ENCODE peak calls at places on chromosomes 1 and 21, in eight cellular contexts. One of them, this sample, is unnamed.

GRCh38 chr1:56073206-56073605 is 506.2 kb downstream of the PLPP3 start:
- DNase-seq in smooth muscle cell of the brain vasculature: no peak
- DNase-seq in MCF 10A: no peak
- DNase-seq in progenitor cell of endocrine pancreas: no peak
- DNase-seq in activated CD4-positive, alpha-beta T cell treated with anti-CD3 and anti-CD28 coated beads, Interleukin-2, amount 50 U/mL, for 1 hour: no peak
- DNase-seq in non-pigmented ciliary epithelial cell: no peak
- DNase-seq in fibroblast of the conjunctiva: no peak
- DNase-seq in astrocyte of the hippocampus: no peak
- DNase-seq in this sample: no peak

GRCh38 chr1:200837931-200838571 is 34.7 kb upstream of the GPR25 start:
- DNase-seq in fibroblast of the conjunctiva: no peak
- DNase-seq in non-pigmented ciliary epithelial cell: no peak
- DNase-seq in astrocyte of the hippocampus: peak
- DNase-seq in activated CD4-positive, alpha-beta T cell treated with anti-CD3 and anti-CD28 coated beads, Interleukin-2, amount 50 U/mL, for 1 hour: no peak
- DNase-seq in smooth muscle cell of the brain vasculature: no peak
- DNase-seq in MCF 10A: peak
- DNase-seq in progenitor cell of endocrine pancreas: no peak
- DNase-seq in this sample: no peak

GRCh38 chr1:67827688-67828087 is 5.6 kb downstream of the GNG12 start:
- DNase-seq in astrocyte of the hippocampus: no peak
- DNase-seq in non-pigmented ciliary epithelial cell: no peak
- DNase-seq in MCF 10A: no peak
- DNase-seq in smooth muscle cell of the brain vasculature: no peak
- DNase-seq in fibroblast of the conjunctiva: no peak
- DNase-seq in activated CD4-positive, alpha-beta T cell treated with anti-CD3 and anti-CD28 coated beads, Interleukin-2, amount 50 U/mL, for 1 hour: no peak
- DNase-seq in progenitor cell of endocrine pancreas: no peak
- DNase-seq in this sample: no peak

GRCh38 chr1:198678901-198679329 is 40.1 kb downstream of the PTPRC start:
- DNase-seq in non-pigmented ciliary epithelial cell: no peak
- DNase-seq in activated CD4-positive, alpha-beta T cell treated with anti-CD3 and anti-CD28 coated beads, Interleukin-2, amount 50 U/mL, for 1 hour: peak
- DNase-seq in MCF 10A: no peak
- DNase-seq in progenitor cell of endocrine pancreas: no peak
- DNase-seq in fibroblast of the conjunctiva: no peak
- DNase-seq in astrocyte of the hippocampus: no peak
- DNase-seq in smooth muscle cell of the brain vasculature: no peak
- DNase-seq in this sample: no peak

GRCh38 chr1:156104065-156104810 is 10.3 kb upstream of the LMNA start:
- DNase-seq in MCF 10A: peak
- DNase-seq in astrocyte of the hippocampus: peak
- DNase-seq in activated CD4-positive, alpha-beta T cell treated with anti-CD3 and anti-CD28 coated beads, Interleukin-2, amount 50 U/mL, for 1 hour: peak
- DNase-seq in smooth muscle cell of the brain vasculature: no peak
- DNase-seq in fibroblast of the conjunctiva: peak
- DNase-seq in non-pigmented ciliary epithelial cell: no peak
- DNase-seq in progenitor cell of endocrine pancreas: no peak
- DNase-seq in this sample: peak

GRCh38 chr1:226677121-226678020 is 61.7 kb downstream of the ITPKB start:
- DNase-seq in activated CD4-positive, alpha-beta T cell treated with anti-CD3 and anti-CD28 coated beads, Interleukin-2, amount 50 U/mL, for 1 hour: peak
- DNase-seq in fibroblast of the conjunctiva: peak
- DNase-seq in smooth muscle cell of the brain vasculature: no peak
- DNase-seq in progenitor cell of endocrine pancreas: no peak
- DNase-seq in non-pigmented ciliary epithelial cell: no peak
- DNase-seq in astrocyte of the hippocampus: peak
- DNase-seq in MCF 10A: peak
- DNase-seq in this sample: peak

GRCh38 chr1:58650141-58650540 is 49.7 kb downstream of the MYSM1 start:
- DNase-seq in MCF 10A: no peak
- DNase-seq in progenitor cell of endocrine pancreas: no peak
- DNase-seq in non-pigmented ciliary epithelial cell: no peak
- DNase-seq in smooth muscle cell of the brain vasculature: no peak
- DNase-seq in astrocyte of the hippocampus: no peak
- DNase-seq in fibroblast of the conjunctiva: no peak
- DNase-seq in activated CD4-positive, alpha-beta T cell treated with anti-CD3 and anti-CD28 coated beads, Interleukin-2, amount 50 U/mL, for 1 hour: no peak
- DNase-seq in this sample: no peak

GRCh38 chr1:199907361-199907760 is 120.1 kb upstream of the NR5A2 start:
- DNase-seq in fibroblast of the conjunctiva: no peak
- DNase-seq in smooth muscle cell of the brain vasculature: no peak
- DNase-seq in activated CD4-positive, alpha-beta T cell treated with anti-CD3 and anti-CD28 coated beads, Interleukin-2, amount 50 U/mL, for 1 hour: no peak
- DNase-seq in progenitor cell of endocrine pancreas: no peak
- DNase-seq in non-pigmented ciliary epithelial cell: no peak
- DNase-seq in astrocyte of the hippocampus: no peak
- DNase-seq in MCF 10A: peak
- DNase-seq in this sample: no peak

GRCh38 chr1:199522338-199522737 is 505.2 kb upstream of the NR5A2 start:
- DNase-seq in MCF 10A: no peak
- DNase-seq in non-pigmented ciliary epithelial cell: no peak
- DNase-seq in smooth muscle cell of the brain vasculature: no peak
- DNase-seq in fibroblast of the conjunctiva: no peak
- DNase-seq in astrocyte of the hippocampus: no peak
- DNase-seq in activated CD4-positive, alpha-beta T cell treated with anti-CD3 and anti-CD28 coated beads, Interleukin-2, amount 50 U/mL, for 1 hour: no peak
- DNase-seq in progenitor cell of endocrine pancreas: no peak
- DNase-seq in this sample: peak

GRCh38 chr1:230215049-230215448 is 148.0 kb downstream of the GALNT2 start:
- DNase-seq in non-pigmented ciliary epithelial cell: no peak
- DNase-seq in progenitor cell of endocrine pancreas: no peak
- DNase-seq in MCF 10A: peak
- DNase-seq in astrocyte of the hippocampus: peak
- DNase-seq in fibroblast of the conjunctiva: peak
- DNase-seq in activated CD4-positive, alpha-beta T cell treated with anti-CD3 and anti-CD28 coated beads, Interleukin-2, amount 50 U/mL, for 1 hour: no peak
- DNase-seq in smooth muscle cell of the brain vasculature: peak
- DNase-seq in this sample: peak

GRCh38 chr1:20574686-20575543 is 14.0 kb upstream of the CDA start:
- DNase-seq in progenitor cell of endocrine pancreas: peak
- DNase-seq in fibroblast of the conjunctiva: peak
- DNase-seq in MCF 10A: peak
- DNase-seq in non-pigmented ciliary epithelial cell: no peak
- DNase-seq in activated CD4-positive, alpha-beta T cell treated with anti-CD3 and anti-CD28 coated beads, Interleukin-2, amount 50 U/mL, for 1 hour: peak
- DNase-seq in astrocyte of the hippocampus: peak
- DNase-seq in smooth muscle cell of the brain vasculature: no peak
- DNase-seq in this sample: no peak

GRCh38 chr1:25047506-25048240 is 117.6 kb upstream of the RUNX3 start:
- DNase-seq in smooth muscle cell of the brain vasculature: no peak
- DNase-seq in non-pigmented ciliary epithelial cell: no peak
- DNase-seq in fibroblast of the conjunctiva: no peak
- DNase-seq in progenitor cell of endocrine pancreas: no peak
- DNase-seq in astrocyte of the hippocampus: no peak
- DNase-seq in activated CD4-positive, alpha-beta T cell treated with anti-CD3 and anti-CD28 coated beads, Interleukin-2, amount 50 U/mL, for 1 hour: no peak
- DNase-seq in MCF 10A: no peak
- DNase-seq in this sample: no peak

GRCh38 chr21:36699026-36699545 is at the start of gene SIM2:
- DNase-seq in MCF 10A: peak
- DNase-seq in progenitor cell of endocrine pancreas: no peak
- DNase-seq in smooth muscle cell of the brain vasculature: no peak
- DNase-seq in fibroblast of the conjunctiva: no peak
- DNase-seq in activated CD4-positive, alpha-beta T cell treated with anti-CD3 and anti-CD28 coated beads, Interleukin-2, amount 50 U/mL, for 1 hour: no peak
- DNase-seq in non-pigmented ciliary epithelial cell: no peak
- DNase-seq in astrocyte of the hippocampus: peak
- DNase-seq in this sample: no peak

GRCh38 chr1:61081637-61082335 is 575 bp upstream of the NFIA start:
- DNase-seq in astrocyte of the hippocampus: peak
- DNase-seq in MCF 10A: peak
- DNase-seq in smooth muscle cell of the brain vasculature: no peak
- DNase-seq in activated CD4-positive, alpha-beta T cell treated with anti-CD3 and anti-CD28 coated beads, Interleukin-2, amount 50 U/mL, for 1 hour: peak
- DNase-seq in progenitor cell of endocrine pancreas: no peak
- DNase-seq in fibroblast of the conjunctiva: peak
- DNase-seq in non-pigmented ciliary epithelial cell: no peak
- DNase-seq in this sample: no peak